ENCODE peak calls at places on chromosomes 5 and 9, in seven cellular contexts. Q is HCT116; R is body of pancreas; O is adrenal gland; J is fibroblast of lung; T is activated T-helper 1 cell treated with anti-CD3 and anti-CD28 coated beads, Interleukin-12 subunit alpha, Interleukin-12 subunit beta, Interleukin-2, Interleukin-4 antibody, amounts not matched to agents 30 ng/mL and 10 ng/mL and 1 ng/mL, durations not matched to agents 14 hours and 24 hours and 36 hours; U is activated CD4-positive, alpha-beta T cell treated with anti-CD3 and anti-CD28 coated beads, Interleukin-2, amount 50 U/mL, for 1 hour. A is an unnamed sample.

GRCh38 chr5:97951139-97951538 is 768.1 kb upstream of the RIOK2 start:
- DNase-seq in J (no peak), Q (no peak), T (no peak), O (no peak), R (no peak), U (no peak), A (no peak)

GRCh38 chr9:127977877-127978647 is 2.7 kb downstream of the EEIG1 start:
- DNase-seq in T (no peak), O (peak), U (no peak), Q (no peak), R (peak), J (peak), A (no peak)

GRCh38 chr5:39906146-39906545 is 481.4 kb upstream of the DAB2 start:
- DNase-seq in O (no peak), U (no peak), T (no peak), R (no peak), J (peak), Q (no peak), A (no peak)

GRCh38 chr5:126103872-126104271 is 319.3 kb upstream of the GRAMD2B start:
- DNase-seq in R (no peak), T (no peak), Q (no peak), U (no peak), O (no peak), J (no peak), A (no peak)

GRCh38 chr9:120839146-120839545 is 3.6 kb downstream of the PSMD5 start:
- DNase-seq in O (no peak), U (no peak), J (no peak), T (no peak), R (no peak), Q (no peak), A (no peak)

GRCh38 chr9:81729141-81729540 is 39.8 kb upstream of the TLE1 start:
- DNase-seq in Q (no peak), O (no peak), T (no peak), J (no peak), U (no peak), R (no peak), A (no peak)

GRCh38 chr5:39211773-39212172 is 7.6 kb downstream of the FYB1 start:
- DNase-seq in J (no peak), U (no peak), R (no peak), Q (no peak), T (peak), O (no peak), A (no peak)

GRCh38 chr5:122846051-122846567 is 696 bp downstream of the SNX24 start:
- DNase-seq in T (no peak), O (no peak), J (peak), U (no peak), Q (no peak), R (peak), A (no peak)

GRCh38 chr9:91053824-91054223 is 252.2 kb downstream of the SYK start:
- DNase-seq in U (no peak), T (no peak), R (no peak), J (no peak), Q (no peak), O (no peak), A (peak)

GRCh38 chr9:87824886-87825285 is 57.8 kb upstream of the SPATA31E1 start:
- DNase-seq in O (no peak), T (no peak), U (no peak), R (no peak), Q (no peak), J (no peak), A (no peak)

GRCh38 chr5:65126192-65126591 is 355.5 kb downstream of the ADAMTS6 start:
- DNase-seq in O (no peak), R (no peak), Q (no peak), J (peak), U (no peak), T (no peak), A (no peak)

GRCh38 chr5:61974680-61975079 is 331.3 kb upstream of the KIF2A start:
- DNase-seq in Q (no peak), O (no peak), R (no peak), T (no peak), J (no peak), U (no peak), A (no peak)

GRCh38 chr5:119954106-119954505 is 324.7 kb downstream of the FAM170A start:
- DNase-seq in O (no peak), R (no peak), T (no peak), U (no peak), Q (no peak), J (no peak), A (no peak)

GRCh38 chr9:128689820-128690683 is 1.0 kb downstream of the SET start:
- DNase-seq in R (peak), U (peak), Q (no peak), T (peak), O (no peak), J (peak), A (peak)

GRCh38 chr5:163758283-163758711 is 252.9 kb downstream of the MAT2B start:
- DNase-seq in R (no peak), J (peak), T (no peak), O (no peak), U (no peak), Q (no peak), A (no peak)

GRCh38 chr5:25091917-25092316 is 447.1 kb upstream of the CDH10 start:
- DNase-seq in Q (no peak), O (no peak), R (no peak), J (peak), U (no peak), T (no peak), A (no peak)

GRCh38 chr9:35510745-35511428 is 21.0 kb downstream of the RUSC2 start:
- DNase-seq in U (no peak), R (peak), Q (peak), O (peak), J (peak), T (no peak), A (no peak)

GRCh38 chr9:126293522-126293889 is 33.1 kb upstream of the MVB12B start:
- DNase-seq in J (no peak), U (no peak), Q (no peak), T (no peak), O (no peak), R (no peak), A (peak)

GRCh38 chr9:22238809-22239684 is 207.6 kb upstream of the DMRTA1 start:
- DNase-seq in R (no peak), U (no peak), T (no peak), Q (peak), O (no peak), J (peak), A (no peak)

GRCh38 chr9:83538172-83538889 is at the start of gene FRMD3:
- DNase-seq in R (peak), O (peak), T (no peak), U (peak), J (peak), Q (peak), A (peak)

GRCh38 chr9:132946624-132947295 is 2.3 kb upstream of the TSC1 start:
- DNase-seq in T (no peak), R (peak), J (peak), U (no peak), Q (no peak), O (no peak), A (no peak)

GRCh38 chr5:128870923-128871322 is 94.4 kb upstream of the SLC27A6 start:
- DNase-seq in O (no peak), J (no peak), Q (no peak), T (no peak), U (no peak), R (no peak), A (no peak)

GRCh38 chr5:14245526-14245925 is 102.4 kb downstream of the TRIO start:
- DNase-seq in J (no peak), U (no peak), Q (no peak), R (no peak), O (no peak), T (no peak), A (no peak)

GRCh38 chr9:127277099-127277498 is 12.5 kb downstream of the GARNL3 start:
- DNase-seq in J (no peak), T (no peak), O (no peak), Q (no peak), R (no peak), U (no peak), A (no peak)

GRCh38 chr5:116320486-116320885 is 235.7 kb downstream of the COMMD10 start:
- DNase-seq in O (no peak), Q (no peak), R (no peak), J (peak), U (no peak), T (no peak), A (no peak)

GRCh38 chr5:154478224-154478565 is at the start of gene HAND1:
- DNase-seq in J (no peak), R (peak), T (no peak), O (peak), U (no peak), Q (peak), A (no peak)

GRCh38 chr5:16497546-16497945 is 31.9 kb upstream of the ZNF622 start:
- DNase-seq in R (no peak), U (no peak), Q (no peak), J (no peak), T (no peak), O (no peak), A (no peak)

GRCh38 chr5:39024005-39024404 is 50.2 kb downstream of the RICTOR start:
- DNase-seq in J (no peak), R (no peak), Q (no peak), O (no peak), T (no peak), U (no peak), A (no peak)

GRCh38 chr9:132424857-132425702 is 15.1 kb downstream of the CFAP77 start:
- DNase-seq in U (no peak), T (no peak), O (no peak), J (no peak), Q (no peak), R (no peak), A (no peak)

GRCh38 chr5:109865636-109866035 is 175.9 kb downstream of the MAN2A1 start:
- DNase-seq in J (peak), R (peak), Q (no peak), T (no peak), U (no peak), O (peak), A (no peak)

GRCh38 chr5:157528036-157528632 is 47.4 kb downstream of the ADAM19 start:
- DNase-seq in J (peak), Q (no peak), U (no peak), O (no peak), T (no peak), R (peak), A (no peak)

GRCh38 chr5:108681079-108681921 is 66.4 kb upstream of the FER start:
- DNase-seq in R (peak), J (peak), T (no peak), O (peak), Q (peak), U (no peak), A (peak)